ENCODE peak calls at places on chromosome 12, in nine cellular contexts. O, K, V, G, Z, X, F, L and C are unnamed samples.

GRCh38 chr12:75805905-75806304 is 225.7 kb downstream of the PHLDA1 start:
- DNase-seq in O (no peak), X (no peak), L (no peak), G (no peak), F (no peak), Z (no peak), V (no peak), K (no peak), C (no peak)

GRCh38 chr12:6532051-6532926 is 2.0 kb upstream of the GAPDH start:
- DNase-seq in X (peak; percentile 82), V (peak; percentile 62), K (peak; percentile 32), F (peak; percentile 99), O (peak; percentile 83), L (no peak), Z (peak; percentile 86), G (peak; percentile 80), C (peak; percentile 91)

GRCh38 chr12:123478762-123479161 is 20.8 kb downstream of the SNRNP35 start:
- DNase-seq in G (no peak), O (no peak), X (no peak), Z (peak; percentile 78), L (peak; percentile 75), F (no peak), V (peak; percentile 81), K (no peak), C (no peak)

GRCh38 chr12:106648736-106649135 is 65.9 kb downstream of the RFX4 start:
- DNase-seq in V (no peak), Z (no peak), L (no peak), O (no peak), X (no peak), G (no peak), F (no peak), K (no peak), C (peak; percentile 24)

GRCh38 chr12:11204173-11204572 is 17.4 kb upstream of the TAS2R42 start:
- DNase-seq in G (no peak), F (no peak), K (no peak), O (no peak), L (no peak), X (no peak), V (no peak), Z (no peak), C (no peak)

GRCh38 chr12:109209082-109209481 is 92.7 kb downstream of the ACACB start:
- DNase-seq in V (no peak), X (no peak), K (no peak), O (no peak), F (no peak), Z (no peak), L (no peak), G (no peak), C (no peak)

GRCh38 chr12:6273931-6274687 is 36.4 kb upstream of the PLEKHG6 start:
- DNase-seq in K (no peak), V (no peak), L (no peak), X (peak; percentile 77), O (no peak), G (no peak), F (peak; percentile 81), Z (no peak), C (no peak)

GRCh38 chr12:10716277-10716676 is 6.8 kb downstream of the YBX3 start:
- DNase-seq in F (no peak), K (no peak), V (no peak), L (no peak), X (no peak), O (no peak), Z (no peak), G (no peak), C (no peak)

GRCh38 chr12:107429006-107429698 is 256.4 kb upstream of the PWP1 start:
- DNase-seq in L (no peak), G (no peak), O (no peak), V (no peak), K (peak; percentile 56), X (no peak), F (no peak), Z (no peak), C (peak; percentile 64)

GRCh38 chr12:100450726-100451125 is 22.9 kb upstream of the NR1H4 start:
- DNase-seq in F (no peak), Z (no peak), X (no peak), V (no peak), O (no peak), K (no peak), L (no peak), G (no peak), C (no peak)

GRCh38 chr12:125220404-125221273 is 155.4 kb downstream of the AACS start:
- DNase-seq in F (no peak), L (no peak), V (no peak), G (no peak), Z (no peak), K (no peak), X (no peak), O (no peak), C (no peak)

GRCh38 chr12:18932715-18933114 is 194.8 kb downstream of the CAPZA3 start:
- DNase-seq in O (no peak), V (no peak), X (no peak), G (no peak), Z (no peak), F (no peak), K (no peak), L (no peak), C (no peak)

GRCh38 chr12:2618291-2618995 is 176.3 kb upstream of the FKBP4 start:
- DNase-seq in V (no peak), X (no peak), O (no peak), G (no peak), F (no peak), L (no peak), Z (no peak), K (no peak), C (no peak)

GRCh38 chr12:57852195-57852594 is 5.7 kb upstream of the CTDSP2 start:
- DNase-seq in X (no peak), O (no peak), L (no peak), F (no peak), G (no peak), Z (no peak), K (no peak), V (peak; percentile 73), C (no peak)

GRCh38 chr12:31362759-31363415 is 36.9 kb upstream of the SINHCAF start:
- DNase-seq in X (peak; percentile 62), K (peak; percentile 45), Z (peak; percentile 10), O (peak; percentile 34), V (no peak), G (no peak), L (no peak), F (peak; percentile 67), C (peak; percentile 49)

GRCh38 chr12:90100619-90101018 is 392.0 kb upstream of the ATP2B1 start:
- DNase-seq in X (no peak), F (no peak), V (no peak), G (no peak), K (no peak), O (no peak), Z (no peak), L (no peak), C (no peak)

GRCh38 chr12:12506541-12506940 is 56.1 kb downstream of the DUSP16 start:
- DNase-seq in V (no peak), K (no peak), F (peak; percentile 44), L (no peak), G (no peak), Z (no peak), O (no peak), X (peak; percentile 24), C (peak; percentile 52)

GRCh38 chr12:66644151-66644550 is 34.7 kb downstream of the GRIP1 start:
- DNase-seq in F (no peak), O (no peak), L (no peak), X (no peak), K (no peak), V (no peak), G (no peak), Z (no peak), C (no peak)

GRCh38 chr12:20128926-20129325 is 239.4 kb upstream of the PDE3A start:
- DNase-seq in F (no peak), K (no peak), G (no peak), V (no peak), X (no peak), Z (no peak), L (no peak), O (no peak), C (no peak)

GRCh38 chr12:106380954-106381353 is 23.4 kb downstream of the POLR3B start:
- DNase-seq in G (no peak), O (no peak), L (no peak), Z (no peak), F (no peak), V (no peak), X (no peak), K (no peak), C (no peak)

GRCh38 chr12:60279224-60279623 is 683.4 kb downstream of the SLC16A7 start:
- DNase-seq in V (no peak), L (no peak), K (no peak), Z (no peak), O (no peak), F (peak; percentile 16), X (no peak), G (no peak), C (no peak)

GRCh38 chr12:45671254-45671653 is 58.3 kb upstream of the ARID2 start:
- DNase-seq in G (no peak), K (no peak), V (no peak), X (no peak), O (no peak), Z (no peak), F (no peak), L (no peak), C (no peak)

GRCh38 chr12:83042441-83043215 is 355.9 kb downstream of the TMTC2 start:
- DNase-seq in O (no peak), L (no peak), G (no peak), Z (no peak), F (no peak), V (no peak), X (peak; percentile 78), K (no peak), C (no peak)

GRCh38 chr12:14771651-14772137 is 31.6 kb downstream of the WBP11 start:
- DNase-seq in G (no peak), X (peak; percentile 69), V (no peak), L (no peak), K (no peak), O (peak; percentile 25), F (no peak), Z (no peak), C (no peak)

GRCh38 chr12:91902860-91903683 is 242.6 kb downstream of the BTG1 start:
- DNase-seq in X (no peak), O (no peak), K (no peak), F (no peak), V (no peak), G (no peak), Z (no peak), L (no peak), C (no peak)

GRCh38 chr12:103913100-103913499 is 17.1 kb upstream of the HSP90B1 start:
- DNase-seq in G (no peak), O (no peak), X (no peak), L (no peak), K (no peak), Z (no peak), V (no peak), F (no peak), C (no peak)

GRCh38 chr12:98228619-98229538 is 286.5 kb upstream of the TMPO start:
- DNase-seq in V (no peak), K (peak; percentile 69), O (no peak), G (no peak), F (no peak), L (no peak), X (no peak), Z (no peak), C (no peak)

GRCh38 chr12:113276946-113277500 is 55.8 kb downstream of the TPCN1 start:
- DNase-seq in X (no peak), O (no peak), V (no peak), Z (no peak), L (no peak), F (no peak), G (no peak), K (no peak), C (no peak)

GRCh38 chr12:31322651-31323248 is 3.2 kb downstream of the SINHCAF start:
- DNase-seq in G (no peak), Z (no peak), O (no peak), K (no peak), X (peak; percentile 33), L (no peak), V (no peak), F (no peak), C (peak; percentile 36)